ENCODE peak calls at places on chromosomes 16 and 17, in nine cellular contexts. I is neuronal stem cell; F is upper lobe of right lung; O is HCT116; X is CD4-positive, alpha-beta memory T cell; C is body of pancreas; G is endodermal cell; E is thyroid gland; T is A549. U is an unnamed sample.

GRCh38 chr17:79645022-79645776 is 34.3 kb upstream of the RBFOX3 start:
- DNase-seq in F (peak; percentile 50), E (no peak), C (no peak), T (no peak), I (no peak), G (peak; percentile 36), O (no peak), X (no peak), U (no peak)

GRCh38 chr16:4115941-4116327 is 308 bp downstream of the ADCY9 start:
- DNase-seq in X (no peak), E (no peak), I (no peak), O (no peak), C (no peak), T (no peak), F (no peak), G (no peak), U (no peak)

GRCh38 chr16:1972490-1972877 is 631 bp downstream of the TBL3 start:
- DNase-seq in F (peak; percentile 70), T (no peak), I (no peak), E (no peak), O (no peak), X (no peak), C (no peak), G (no peak), U (peak; percentile 24)

GRCh38 chr16:53429221-53429943 is 4.9 kb upstream of the RBL2 start:
- DNase-seq in G (no peak), I (no peak), O (no peak), F (no peak), C (peak; percentile 38), T (no peak), X (no peak), E (peak; percentile 75), U (peak; percentile 63)

GRCh38 chr17:65183736-65184135 is 46.6 kb downstream of the RGS9 start:
- DNase-seq in I (peak; percentile 65), O (no peak), G (peak; percentile 94), F (no peak), X (no peak), C (no peak), T (peak; percentile 74), E (peak; percentile 17), U (no peak)

GRCh38 chr16:86618431-86619262 is 40.3 kb downstream of the FOXL1 start:
- DNase-seq in X (no peak), F (no peak), T (peak; percentile 16), O (no peak), I (no peak), E (no peak), C (no peak), G (no peak), U (no peak)

GRCh38 chr17:69729937-69730336 is 315.4 kb downstream of the MAP2K6 start:
- DNase-seq in E (peak; percentile 34), F (no peak), T (no peak), X (no peak), G (no peak), I (no peak), C (no peak), O (no peak), U (no peak)

GRCh38 chr16:75494696-75495601 is at the start of gene CHST6:
- DNase-seq in F (no peak), O (no peak), T (peak; percentile 17), X (peak; percentile 7), I (peak; percentile 69), E (peak; percentile 44), G (peak; percentile 93), C (peak; percentile 25), U (no peak)

DNA sequence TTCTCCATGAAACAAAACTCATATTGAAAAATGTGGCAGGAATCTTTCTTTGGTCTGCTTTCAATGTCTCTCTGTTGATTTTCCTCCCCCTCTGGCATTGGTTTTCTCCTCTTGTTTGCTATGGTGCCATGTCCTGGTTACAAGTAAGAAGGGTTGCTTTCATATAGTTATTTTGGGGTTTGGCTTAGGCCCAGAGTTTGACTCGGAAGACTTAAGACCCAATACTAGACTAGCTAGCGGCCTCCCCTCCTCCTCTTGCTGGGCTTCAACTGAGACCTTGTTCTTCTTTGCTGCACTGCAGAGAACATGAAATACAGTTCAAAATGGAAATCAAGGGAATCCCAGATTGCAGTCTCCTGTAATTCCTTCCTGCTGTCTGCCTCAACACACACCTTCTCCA is 30.0 kb upstream of the CLEC18A start:
- DNase-seq in O (no peak), I (no peak), E (no peak), T (no peak), G (no peak), C (no peak), X (no peak), F (no peak), U (no peak)
- H3K4me1 ChIP-seq in O (no peaks in the 10 kb centered on the region), I (peaks cover 15% of the 10 kb centered on the region), E (peaks cover 25% of the 10 kb centered on the region), T (peaks cover 21% of the 10 kb centered on the region), G (peaks cover 11% of the 10 kb centered on the region), C (peaks cover 16% of the 10 kb centered on the region), X (no peaks in the 10 kb centered on the region), F (no peaks in the 10 kb centered on the region), U (no peaks in the 10 kb centered on the region)

DNA sequence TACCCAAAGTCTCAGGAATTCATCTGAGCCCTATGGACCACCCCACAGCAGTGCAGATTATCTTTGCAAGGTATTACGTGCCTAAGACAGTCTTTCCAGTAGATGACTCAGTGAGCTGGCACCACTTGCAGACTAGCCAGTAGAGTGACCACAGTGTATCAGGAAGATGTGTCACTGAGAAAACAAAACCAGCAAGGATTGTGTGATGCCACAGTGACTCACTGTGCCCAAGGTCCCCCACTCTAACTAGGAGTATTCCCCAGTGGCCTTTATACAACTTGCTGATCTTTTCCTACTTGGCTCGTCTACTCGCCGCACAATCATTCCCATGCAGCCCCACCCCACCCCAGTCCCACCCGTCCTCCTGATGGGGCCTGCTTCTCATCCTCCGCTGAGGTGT is 26.8 kb upstream of the PRKCA start:
- DNase-seq in T (peak; percentile 97), X (no peak), F (no peak), G (no peak), I (no peak), O (peak; percentile 97), C (no peak), E (no peak), U (no peak)
- H3K4me1 ChIP-seq in T (peaks cover 59% of the 10 kb centered on the region), X (no peaks in the 10 kb centered on the region), F (no peaks in the 10 kb centered on the region), G (no peaks in the 10 kb centered on the region), I (no peaks in the 10 kb centered on the region), O (peaks cover 27% of the 10 kb centered on the region), C (peaks cover 7% of the 10 kb centered on the region), E (peaks cover 13% of the 10 kb centered on the region), U (peaks cover 3% of the 10 kb centered on the region)

GRCh38 chr17:45227631-45228120 is 6.0 kb downstream of the FMNL1 start:
- DNase-seq in F (no peak), T (no peak), O (no peak), X (no peak), I (no peak), G (no peak), C (no peak), E (no peak), U (no peak)
- H3K4me1 ChIP-seq in F (peaks cover 39% of the 10 kb centered on the region), T (peaks cover 97% of the 10 kb centered on the region), O (peaks cover 33% of the 10 kb centered on the region), X (peaks cover 85% of the 10 kb centered on the region), I (peaks cover 18% of the 10 kb centered on the region), G (no peaks in the 10 kb centered on the region), C (peaks cover 25% of the 10 kb centered on the region), E (peaks cover 18% of the 10 kb centered on the region), U (peaks cover 28% of the 10 kb centered on the region)

GRCh38 chr16:65945485-65945884 is 421.0 kb upstream of the CDH5 start:
- DNase-seq in C (no peak), I (no peak), X (no peak), T (no peak), O (no peak), F (no peak), G (no peak), E (no peak), U (no peak)
- H3K4me1 ChIP-seq in C (no peaks in the 10 kb centered on the region), I (no peaks in the 10 kb centered on the region), X (no peaks in the 10 kb centered on the region), T (no peaks in the 10 kb centered on the region), O (no peaks in the 10 kb centered on the region), F (no peaks in the 10 kb centered on the region), G (no peaks in the 10 kb centered on the region), E (no peaks in the 10 kb centered on the region), U (no peaks in the 10 kb centered on the region)

GRCh38 chr17:3890082-3890892 is 2.6 kb downstream of the CAMKK1 start:
- DNase-seq in E (peak; percentile 92), I (no peak), C (peak; percentile 84), T (peak; percentile 90), X (no peak), F (peak; percentile 81), G (peak; percentile 64), O (peak; percentile 52), U (peak; percentile 96)
- H3K4me1 ChIP-seq in E (peaks cover 77% of the 10 kb centered on the region), I (peaks cover 18% of the 10 kb centered on the region), C (peaks cover 60% of the 10 kb centered on the region), T (peaks cover 81% of the 10 kb centered on the region), X (peaks cover 41% of the 10 kb centered on the region), F (peaks cover 67% of the 10 kb centered on the region), G (no peaks in the 10 kb centered on the region), O (peaks cover 72% of the 10 kb centered on the region), U (peaks cover 20% of the 10 kb centered on the region)

GRCh38 chr17:74736423-74737298 is at the start of gene RAB37:
- DNase-seq in X (peak; percentile 46), O (peak; percentile 47), I (no peak), C (peak; percentile 77), G (peak; percentile 95), T (peak; percentile 90), F (peak; percentile 81), E (no peak), U (peak; percentile 43)
- H3K4me1 ChIP-seq in X (peaks cover 53% of the 10 kb centered on the region), O (peaks cover 20% of the 10 kb centered on the region), I (peaks cover 8% of the 10 kb centered on the region), C (peaks cover 19% of the 10 kb centered on the region), G (peaks cover 11% of the 10 kb centered on the region), T (peaks cover 36% of the 10 kb centered on the region), F (peaks cover 30% of the 10 kb centered on the region), E (peaks cover 24% of the 10 kb centered on the region), U (no peaks in the 10 kb centered on the region)

DNA sequence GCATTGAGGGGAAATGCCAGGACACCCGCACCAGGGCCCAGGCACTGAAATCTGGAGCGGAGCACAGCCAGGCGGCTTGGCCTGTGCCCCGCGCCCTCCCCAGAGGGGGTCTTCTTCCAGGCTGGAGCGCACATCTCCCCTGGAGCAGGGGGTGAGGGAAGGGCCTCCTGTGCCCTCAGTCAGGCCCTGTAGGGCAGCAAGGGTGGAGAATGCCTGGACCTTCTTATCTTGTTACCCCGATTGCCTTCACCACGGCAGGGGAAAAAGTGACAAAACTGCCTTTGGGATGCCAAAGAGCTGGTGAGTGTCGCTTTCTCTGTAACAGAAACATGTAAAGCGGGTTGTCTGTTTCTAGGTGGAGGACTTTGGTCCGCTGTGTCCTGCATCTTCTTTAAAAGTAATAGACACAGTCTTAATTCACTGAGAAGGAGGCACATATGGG is 48.3 kb upstream of the BAHCC1 start:
- DNase-seq in C (no peak), O (no peak), X (no peak), E (no peak), I (no peak), G (no peak), F (no peak), T (no peak), U (no peak)
- H3K4me1 ChIP-seq in C (peaks cover 45% of the 10 kb centered on the region), O (peaks cover 38% of the 10 kb centered on the region), X (peaks cover 26% of the 10 kb centered on the region), E (peaks cover 5% of the 10 kb centered on the region), I (peaks cover 6% of the 10 kb centered on the region), G (peaks cover 16% of the 10 kb centered on the region), F (peaks cover 10% of the 10 kb centered on the region), T (peaks cover 21% of the 10 kb centered on the region), U (peaks cover 14% of the 10 kb centered on the region)

U was measured in BE2C.